ENCODE peak calls at places on chromosomes 16 and 17, in ten cellular contexts. W is sigmoid colon, G is HCT116, U is transverse colon, Z is A549, C is stomach, V is H1, A is uterus, S is tibial nerve, R is ovary. T is an unnamed sample.

GRCh38 chr17:65984299-65984698 is 207.6 kb downstream of the CEP112 start:
- DNase-seq in W (no peak), G (no peak), U (no peak), Z (no peak), C (no peak), V (no peak), A (no peak), S (no peak), R (no peak), T (no peak)

GRCh38 chr16:48999034-48999433 is 282.6 kb downstream of the CBLN1 start:
- DNase-seq in W (no peak), G (no peak), U (no peak), Z (no peak), C (no peak), V (no peak), A (no peak), S (no peak), R (no peak), T (no peak)

GRCh38 chr17:79192503-79193500 is 118.2 kb downstream of the ENGASE start:
- DNase-seq in W (no peak), G (no peak), U (no peak), Z (no peak), C (no peak), V (peak; percentile 57), A (no peak), S (no peak), R (peak; percentile 60), T (peak; percentile 58)

GRCh38 chr17:40320771-40321501 is 12.0 kb downstream of the RARA start:
- DNase-seq in W (peak; percentile 92), G (no peak), U (peak; percentile 60), Z (no peak), C (no peak), V (no peak), A (peak; percentile 87), S (peak; percentile 72), R (peak; percentile 85), T (no peak)

GRCh38 chr17:17907469-17907868 is 64.7 kb downstream of the TOM1L2 start:
- DNase-seq in W (no peak), G (no peak), U (no peak), Z (no peak), C (no peak), V (no peak), A (no peak), S (no peak), R (no peak), T (no peak)

GRCh38 chr17:38881600-38882191 is 11.8 kb downstream of the LASP1 start:
- DNase-seq in W (peak; percentile 92), G (no peak), U (peak; percentile 60), Z (peak; percentile 58), C (peak; percentile 52), V (no peak), A (peak; percentile 85), S (peak; percentile 77), R (peak; percentile 90), T (no peak)

GRCh38 chr17:81034779-81035388 is at the start of gene BAIAP2:
- DNase-seq in W (peak; percentile 98), G (peak; percentile 90), U (peak; percentile 97), Z (peak; percentile 95), C (peak; percentile 98), V (peak; percentile 77), A (peak; percentile 95), S (peak; percentile 93), R (peak; percentile 99), T (peak; percentile 99)

GRCh38 chr17:55843785-55844184 is 92.9 kb downstream of the PCTP start:
- DNase-seq in W (no peak), G (no peak), U (no peak), Z (no peak), C (no peak), V (no peak), A (no peak), S (no peak), R (no peak), T (no peak)

GRCh38 chr17:43671075-43671692 is 9.5 kb upstream of the MEOX1 start:
- DNase-seq in W (no peak), G (no peak), U (no peak), Z (no peak), C (no peak), V (no peak), A (peak; percentile 48), S (no peak), R (no peak), T (no peak)

GRCh38 chr17:12342609-12343248 is 322.1 kb downstream of the MAP2K4 start:
- DNase-seq in W (no peak), G (peak; percentile 8), U (peak; percentile 54), Z (peak; percentile 65), C (peak; percentile 62), V (peak; percentile 36), A (peak; percentile 38), S (no peak), R (peak; percentile 37), T (no peak)

GRCh38 chr17:33602981-33603380 is 309.9 kb upstream of the ASIC2 start:
- DNase-seq in W (no peak), G (no peak), U (no peak), Z (no peak), C (no peak), V (no peak), A (no peak), S (no peak), R (no peak), T (no peak)

GRCh38 chr17:32878211-32878610 is 1.3 kb upstream of the MYO1D start:
- DNase-seq in W (peak; percentile 72), G (no peak), U (no peak), Z (no peak), C (peak; percentile 29), V (no peak), A (peak; percentile 34), S (peak; percentile 49), R (no peak), T (no peak)

GRCh38 chr17:78667741-78668640 is 90.8 kb upstream of the DNAH17 start:
- DNase-seq in W (no peak), G (no peak), U (no peak), Z (no peak), C (no peak), V (no peak), A (no peak), S (no peak), R (no peak), T (no peak)

GRCh38 chr16:49755291-49755611 is 100.7 kb downstream of the ZNF423 start:
- DNase-seq in W (no peak), G (peak; percentile 10), U (no peak), Z (peak; percentile 35), C (no peak), V (no peak), A (no peak), S (peak; percentile 53), R (no peak), T (no peak)

GRCh38 chr16:54242199-54242598 is 44.4 kb downstream of the IRX3 start:
- DNase-seq in W (no peak), G (peak; percentile 41), U (no peak), Z (peak; percentile 56), C (no peak), V (peak; percentile 7), A (no peak), S (no peak), R (no peak), T (no peak)

GRCh38 chr17:2412561-2413021 is 11.7 kb upstream of the MNT start:
- DNase-seq in W (peak; percentile 60), G (no peak), U (no peak), Z (no peak), C (no peak), V (no peak), A (no peak), S (no peak), R (peak; percentile 50), T (no peak)

GRCh38 chr17:37259030-37259735 is 116.6 kb upstream of the C17orf78 start:
- DNase-seq in W (no peak), G (no peak), U (no peak), Z (no peak), C (no peak), V (no peak), A (no peak), S (no peak), R (no peak), T (peak; percentile 34)

GRCh38 chr16:30997887-30998711 is 12.3 kb downstream of the STX1B start:
- DNase-seq in W (no peak), G (peak; percentile 21), U (no peak), Z (peak; percentile 74), C (no peak), V (no peak), A (peak; percentile 60), S (no peak), R (no peak), T (peak; percentile 96)

GRCh38 chr16:19717781-19718623 is at the start of the genes IQCK and KNOP1:
- DNase-seq in W (peak; percentile 96), G (peak; percentile 68), U (peak; percentile 90), Z (peak; percentile 90), C (peak; percentile 92), V (peak; percentile 78), A (peak; percentile 91), S (peak; percentile 85), R (peak; percentile 94), T (peak; percentile 94)
- TF ChIP-seq POLR2A in W (no peak), G (peak; percentile 27), U (peak; percentile 50), Z (peak; percentile 75), C (no peak), V (peak; percentile 49), A (peak; percentile 51), S (peak; percentile 22), R (peak; percentile 70), T (peak; percentile 78)

DNA sequence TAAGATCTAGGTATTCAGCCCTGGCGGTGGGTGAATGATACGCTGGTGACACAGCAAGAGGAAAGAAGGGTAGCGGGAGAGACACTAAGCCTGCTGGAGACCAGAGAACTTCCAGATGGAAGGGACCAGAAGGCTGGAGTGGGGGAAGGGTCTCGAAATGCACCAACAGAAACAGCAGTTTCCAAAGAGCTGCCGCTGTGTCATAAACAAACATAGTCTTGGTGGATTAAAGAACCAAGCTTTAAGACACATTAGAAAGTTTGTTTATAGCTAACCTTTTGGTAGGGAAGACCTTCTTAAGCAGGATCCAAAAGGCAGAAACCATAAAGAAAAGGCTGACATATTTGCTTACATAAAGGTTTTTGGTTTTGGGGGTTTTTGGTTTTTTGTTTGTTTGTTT is 20.9 kb downstream of the TRPV3 start:
- DNase-seq in W (no peak), G (no peak), U (no peak), Z (no peak), C (no peak), V (no peak), A (no peak), S (no peak), R (no peak), T (no peak)
- TF ChIP-seq POLR2A in W (no peak), G (no peak), U (no peak), Z (no peak), C (no peak), V (no peak), A (no peak), S (no peak), R (no peak), T (no peak)

GRCh38 chr17:41864837-41865595 is at the start of gene KLHL11:
- DNase-seq in W (peak; percentile 94), G (peak; percentile 60), U (peak; percentile 93), Z (peak; percentile 93), C (peak; percentile 92), V (peak; percentile 58), A (peak; percentile 88), S (peak; percentile 77), R (peak; percentile 92), T (peak; percentile 88)
- TF ChIP-seq POLR2A in W (peak; percentile 58), G (peak; percentile 89), U (peak; percentile 86), Z (peak; percentile 96), C (no peak), V (peak; percentile 42), A (peak; percentile 77), S (peak; percentile 68), R (peak; percentile 90), T (peak; percentile 93)

GRCh38 chr16:14302031-14302398 is 230.9 kb downstream of the MRTFB start:
- DNase-seq in W (peak; percentile 79), G (no peak), U (peak; percentile 59), Z (peak; percentile 81), C (peak; percentile 62), V (no peak), A (peak; percentile 55), S (no peak), R (peak; percentile 74), T (peak; percentile 80)
- TF ChIP-seq POLR2A in W (no peak), G (no peak), U (no peak), Z (peak; percentile 47), C (no peak), V (no peak), A (no peak), S (no peak), R (no peak), T (peak; percentile 46)